ENCODE peak calls at places on chromosomes 6 and 20, in seven cellular contexts. Q is AG10803, N is hippocampal formation, H is fibroblast of mammary gland, W is ecto neural progenitor cell, G is PC-3, S is IMR-90. Y is an unnamed sample.

GRCh38 chr6:99393698-99394531 is at the start of gene COQ3:
- DNase-seq in Q (peak), N (peak), H (peak), W (peak), G (peak), S (peak), Y (peak)

GRCh38 chr6:31125162-31125561 is 4.9 kb upstream of the CDSN start:
- DNase-seq in Q (no peak), N (no peak), H (peak), W (no peak), G (peak), S (peak), Y (no peak)

GRCh38 chr6:161462148-161462547 is 188.3 kb upstream of the AGPAT4 start:
- DNase-seq in Q (no peak), N (no peak), H (no peak), W (no peak), G (peak), S (no peak), Y (no peak)

GRCh38 chr6:104884867-104885517 is 25.3 kb upstream of the HACE1 start:
- DNase-seq in Q (no peak), N (no peak), H (no peak), W (no peak), G (no peak), S (no peak), Y (no peak)

GRCh38 chr6:89375427-89375868 is 22.9 kb upstream of the UBE2J1 start:
- DNase-seq in Q (no peak), N (no peak), H (no peak), W (peak), G (peak), S (no peak), Y (peak)

GRCh38 chr6:132919476-132919875 is 105.1 kb downstream of the RPS12 start:
- DNase-seq in Q (peak), N (peak), H (peak), W (no peak), G (peak), S (peak), Y (no peak)

GRCh38 chr6:123648020-123648580 is 11.3 kb upstream of the TRDN start:
- DNase-seq in Q (no peak), N (no peak), H (no peak), W (no peak), G (no peak), S (no peak), Y (no peak)

GRCh38 chr6:135146160-135146920 is 34.8 kb upstream of the MYB start:
- DNase-seq in Q (no peak), N (no peak), H (peak), W (no peak), G (peak), S (peak), Y (peak)

GRCh38 chr6:135909737-135910387 is 58.4 kb downstream of the PDE7B start:
- DNase-seq in Q (no peak), N (no peak), H (peak), W (peak), G (peak), S (peak), Y (peak)

GRCh38 chr6:154993710-154994109 is 1.4 kb upstream of the TIAM2 start:
- DNase-seq in Q (no peak), N (no peak), H (no peak), W (no peak), G (no peak), S (no peak), Y (no peak)

GRCh38 chr20:57467742-57468141 is 57.2 kb downstream of the CTCFL start:
- DNase-seq in Q (no peak), N (no peak), H (no peak), W (no peak), G (no peak), S (no peak), Y (no peak)

GRCh38 chr20:11891081-11891826 is 26.4 kb upstream of the BTBD3 start:
- DNase-seq in Q (peak), N (peak), H (peak), W (no peak), G (peak), S (peak), Y (peak)

GRCh38 chr6:167306401-167306998 is 15.4 kb downstream of the UNC93A start:
- DNase-seq in Q (no peak), N (no peak), H (no peak), W (no peak), G (no peak), S (no peak), Y (no peak)

GRCh38 chr6:161748535-161749386 is 474.9 kb upstream of the AGPAT4 start:
- DNase-seq in Q (no peak), N (peak), H (no peak), W (peak), G (peak), S (no peak), Y (no peak)

GRCh38 chr6:4941782-4942672 is 61.8 kb downstream of the RPP40 start:
- DNase-seq in Q (peak), N (no peak), H (peak), W (no peak), G (peak), S (peak), Y (no peak)

GRCh38 chr20:32333988-32334885 is 23.9 kb upstream of the ASXL1 start:
- DNase-seq in Q (no peak), N (no peak), H (peak), W (no peak), G (no peak), S (no peak), Y (peak)

GRCh38 chr6:7769702-7770101 is 43.8 kb downstream of the BMP6 start:
- DNase-seq in Q (peak), N (no peak), H (peak), W (no peak), G (peak), S (peak), Y (no peak)

GRCh38 chr6:16767765-16768514 is 6.7 kb upstream of the ATXN1 start:
- DNase-seq in Q (no peak), N (no peak), H (peak), W (no peak), G (peak), S (no peak), Y (no peak)

GRCh38 chr6:93927731-93928130 is 508.4 kb upstream of the EPHA7 start:
- DNase-seq in Q (no peak), N (no peak), H (no peak), W (no peak), G (no peak), S (no peak), Y (no peak)